ENCODE peak calls at places on chromosomes 5 and 9, in five cellular contexts. L is Calu3; S is sciatic nerve; K is stimulated activated CD4-positive, alpha-beta T cell treated with anti-CD3 and anti-CD28 coated beads, Interleukin-4, amount 100 ng/mL, for 4 hours; I is activated effector memory CD4-positive, alpha-beta T cell treated with anti-CD3 and anti-CD28 coated beads, Interleukin-2, amount 50 U/mL, for 16 hours. Q is an unnamed sample.

GRCh38 chr5:33766023-33766422 is 125.8 kb downstream of the ADAMTS12 start:
- DNase-seq in L (no peak), S (no peak), K (no peak), I (no peak), Q (no peak)

GRCh38 chr5:172147857-172148256 is 40.2 kb downstream of the STK10 start:
- DNase-seq in L (no peak), S (no peak), K (no peak), I (no peak), Q (no peak)

GRCh38 chr9:111983484-111983908 is 86.9 kb downstream of the UGCG start:
- DNase-seq in L (no peak), S (peak), K (no peak), I (no peak), Q (no peak)

GRCh38 chr5:142795246-142795645 is 25.1 kb downstream of the ARHGAP26 start:
- DNase-seq in L (no peak), S (no peak), K (no peak), I (no peak), Q (no peak)

GRCh38 chr5:5025774-5026406 is 114.2 kb upstream of the ADAMTS16 start:
- DNase-seq in L (no peak), S (no peak), K (no peak), I (no peak), Q (peak)

GRCh38 chr5:124841829-124842712 is 95.6 kb upstream of the ZNF608 start:
- DNase-seq in L (no peak), S (no peak), K (no peak), I (no peak), Q (no peak)

GRCh38 chr5:132484386-132484715 is 6.2 kb downstream of the IRF1 start:
- DNase-seq in L (no peak), S (peak), K (no peak), I (peak), Q (no peak)

GRCh38 chr9:96540106-96540505 is 79.5 kb downstream of the CDC14B start:
- DNase-seq in L (no peak), S (no peak), K (no peak), I (no peak), Q (no peak)

GRCh38 chr9:130195638-130196037 is 23.4 kb downstream of the NCS1 start:
- DNase-seq in L (no peak), S (no peak), K (no peak), I (no peak), Q (no peak)

GRCh38 chr5:136984772-136985455 is 514.2 kb downstream of the SPOCK1 start:
- DNase-seq in L (no peak), S (no peak), K (no peak), I (no peak), Q (no peak)

GRCh38 chr9:12875216-12875615 is 100.4 kb downstream of the LURAP1L start:
- DNase-seq in L (no peak), S (no peak), K (no peak), I (no peak), Q (no peak)

GRCh38 chr9:4243877-4244812 is 55.7 kb downstream of the GLIS3 start:
- DNase-seq in L (no peak), S (no peak), K (no peak), I (no peak), Q (no peak)

GRCh38 chr9:84146893-84147705 is 166.5 kb downstream of the RMI1 start:
- DNase-seq in L (no peak), S (no peak), K (no peak), I (no peak), Q (peak)

GRCh38 chr5:96758621-96759020 is 49.1 kb downstream of the ERAP1 start:
- DNase-seq in L (no peak), S (no peak), K (no peak), I (no peak), Q (peak)

GRCh38 chr9:114374936-114375335 is 12.8 kb downstream of the AKNA start:
- DNase-seq in L (no peak), S (no peak), K (no peak), I (peak), Q (no peak)

GRCh38 chr9:122029898-122030297 is 63.2 kb downstream of the TTLL11 start:
- DNase-seq in L (no peak), S (no peak), K (no peak), I (no peak), Q (no peak)

GRCh38 chr5:90161399-90161798 is 248.2 kb downstream of the CETN3 start:
- DNase-seq in L (peak), S (peak), K (no peak), I (no peak), Q (peak)

GRCh38 chr5:142201471-142201887 is 92.9 kb downstream of the NDFIP1 start:
- DNase-seq in L (no peak), S (no peak), K (no peak), I (no peak), Q (peak)

GRCh38 chr5:36655171-36655570 is 48.8 kb downstream of the SLC1A3 start:
- DNase-seq in L (no peak), S (no peak), K (no peak), I (no peak), Q (peak)